ENCODE peak calls at places on chromosome 9, in seven cellular contexts. Z, Y, N, G, H, Q and E are unnamed samples. For H3K9me2, H3K4me1 and H3K27me3, the result is how much of the 10 kb centered on the place peaks cover.

GRCh38 chr9:16884373-16884772 is 13.9 kb upstream of the BNC2 start:
- DNase-seq in Z (no peak), Y (no peak), N (no peak), G (no peak), H (no peak), Q (no peak), E (no peak)

GRCh38 chr9:124228516-124228915 is 29.2 kb upstream of the NEK6 start:
- DNase-seq in Z (no peak), Y (no peak), N (no peak), G (no peak), H (no peak), Q (no peak), E (no peak)

GRCh38 chr9:124218438-124219289 is 39.1 kb upstream of the NEK6 start:
- DNase-seq in Z (peak), Y (no peak), N (peak), G (peak), H (peak), Q (peak), E (peak)

GRCh38 chr9:81690251-81690851 is 1.0 kb upstream of the TLE1 start:
- DNase-seq in Z (no peak), Y (no peak), N (peak), G (peak), H (peak), Q (no peak), E (peak)

GRCh38 chr9:84969084-84969483 is 299.6 kb downstream of the NTRK2 start:
- DNase-seq in Z (no peak), Y (no peak), N (peak), G (no peak), H (no peak), Q (no peak), E (no peak)

GRCh38 chr9:80699551-80699998 is 989.8 kb downstream of the TLE1 start:
- DNase-seq in Z (no peak), Y (no peak), N (peak), G (no peak), H (no peak), Q (no peak), E (peak)

GRCh38 chr9:4967521-4967920 is 17.6 kb upstream of the JAK2 start:
- DNase-seq in Z (no peak), Y (no peak), N (no peak), G (peak), H (no peak), Q (no peak), E (no peak)

GRCh38 chr9:16870606-16871357 is at the start of gene BNC2:
- DNase-seq in Z (no peak), Y (peak), N (peak), G (peak), H (peak), Q (no peak), E (peak)

GRCh38 chr9:98867434-98868168 is 60.1 kb downstream of the GALNT12 start:
- DNase-seq in Z (no peak), Y (no peak), N (peak), G (peak), H (no peak), Q (peak), E (peak)

GRCh38 chr9:114001794-114002261 is 76.3 kb downstream of the AMBP start:
- DNase-seq in Z (no peak), Y (no peak), N (no peak), G (no peak), H (no peak), Q (no peak), E (no peak)

GRCh38 chr9:71743217-71743705 is 25.1 kb downstream of the CEMIP2 start:
- DNase-seq in Z (no peak), Y (no peak), N (no peak), G (no peak), H (no peak), Q (no peak), E (no peak)

GRCh38 chr9:115000217-115000639 is 69.8 kb upstream of the TNFSF8 start:
- DNase-seq in Z (no peak), Y (no peak), N (no peak), G (peak), H (no peak), Q (no peak), E (no peak)

GRCh38 chr9:89635816-89636215 is 31.0 kb downstream of the GADD45G start:
- DNase-seq in Z (no peak), Y (no peak), N (peak), G (no peak), H (no peak), Q (no peak), E (no peak)

GRCh38 chr9:137298401-137298982 is 3.6 kb downstream of the NRARP start:
- DNase-seq in Z (no peak), Y (no peak), N (no peak), G (peak), H (no peak), Q (no peak), E (no peak)

GRCh38 chr9:38018230-38018963 is 50.6 kb downstream of the SHB start:
- DNase-seq in Z (no peak), Y (peak), N (no peak), G (peak), H (no peak), Q (no peak), E (no peak)

GRCh38 chr9:98271479-98271878 is 16.0 kb upstream of the TBC1D2 start:
- DNase-seq in Z (no peak), Y (no peak), N (no peak), G (peak), H (no peak), Q (no peak), E (no peak)

GRCh38 chr9:31394040-31394473 is 990.4 kb upstream of the ACO1 start:
- DNase-seq in Z (no peak), Y (no peak), N (no peak), G (no peak), H (peak), Q (no peak), E (peak)

GRCh38 chr9:134294228-134295071 is 31.8 kb upstream of the RXRA start:
- DNase-seq in Z (no peak), Y (peak), N (no peak), G (peak), H (no peak), Q (no peak), E (no peak)

GRCh38 chr9:124596172-124596839 is 89.1 kb upstream of the NR5A1 start:
- DNase-seq in Z (no peak), Y (no peak), N (no peak), G (no peak), H (no peak), Q (no peak), E (no peak)

GRCh38 chr9:137465000-137465769 is 6.1 kb upstream of the NSMF start:
- DNase-seq in Z (no peak), Y (no peak), N (no peak), G (no peak), H (no peak), Q (no peak), E (no peak)

GRCh38 chr9:93132287-93132927 is 1.6 kb downstream of the NINJ1 start:
- DNase-seq in Z (no peak), Y (no peak), N (peak), G (peak), H (no peak), Q (no peak), E (no peak)

GRCh38 chr9:16627967-16628366 is 242.5 kb downstream of the BNC2 start:
- DNase-seq in Z (no peak), Y (peak), N (no peak), G (peak), H (no peak), Q (no peak), E (peak)

GRCh38 chr9:80995759-80996158 is 693.6 kb downstream of the TLE1 start:
- DNase-seq in Z (no peak), Y (no peak), N (peak), G (peak), H (no peak), Q (no peak), E (peak)

GRCh38 chr9:128254855-128255759 is 20.7 kb downstream of the GOLGA2 start:
- DNase-seq in Z (peak), Y (peak), N (peak), G (peak), H (peak), Q (peak), E (peak)

GRCh38 chr9:99054581-99054980 is 50.3 kb upstream of the TGFBR1 start:
- DNase-seq in Z (no peak), Y (no peak), N (peak), G (peak), H (no peak), Q (no peak), E (no peak)

GRCh38 chr9:79300153-79300552 is 271.6 kb upstream of the TLE4 start:
- DNase-seq in Z (no peak), Y (peak), N (no peak), G (no peak), H (no peak), Q (no peak), E (no peak)

GRCh38 chr9:91782711-91783214 is 167.3 kb downstream of the ROR2 start:
- DNase-seq in Z (no peak), Y (no peak), N (no peak), G (no peak), H (no peak), Q (no peak), E (no peak)

GRCh38 chr9:23172979-23173637 is 652.9 kb downstream of the ELAVL2 start:
- DNase-seq in Z (no peak), Y (no peak), N (no peak), G (no peak), H (no peak), Q (no peak), E (no peak)

GRCh38 chr9:71285191-71285656 is 163.8 kb upstream of the TRPM3 start:
- DNase-seq in Z (peak), Y (peak), N (peak), G (peak), H (peak), Q (peak), E (peak)

GRCh38 chr9:8728910-8729309 is 929.3 kb upstream of the DMAC1 start:
- DNase-seq in Z (no peak), Y (no peak), N (no peak), G (no peak), H (no peak), Q (no peak), E (no peak)

GRCh38 chr9:119020284-119020683 is 349.0 kb downstream of the BRINP1 start:
- DNase-seq in Z (no peak), Y (no peak), N (no peak), G (no peak), H (no peak), Q (no peak), E (no peak)

GRCh38 chr9:97830884-97831829 is 21.9 kb upstream of the FOXE1 start:
- DNase-seq in Z (no peak), Y (no peak), N (no peak), G (no peak), H (no peak), Q (peak), E (peak)

GRCh38 chr9:114408646-114409045 is 20.9 kb upstream of the AKNA start:
- DNase-seq in Z (no peak), Y (no peak), N (no peak), G (no peak), H (no peak), Q (no peak), E (no peak)

GRCh38 chr9:133775951-133776905 is 38.1 kb upstream of the SARDH start:
- DNase-seq in Z (no peak), Y (no peak), N (no peak), G (no peak), H (no peak), Q (no peak), E (no peak)

DNA sequence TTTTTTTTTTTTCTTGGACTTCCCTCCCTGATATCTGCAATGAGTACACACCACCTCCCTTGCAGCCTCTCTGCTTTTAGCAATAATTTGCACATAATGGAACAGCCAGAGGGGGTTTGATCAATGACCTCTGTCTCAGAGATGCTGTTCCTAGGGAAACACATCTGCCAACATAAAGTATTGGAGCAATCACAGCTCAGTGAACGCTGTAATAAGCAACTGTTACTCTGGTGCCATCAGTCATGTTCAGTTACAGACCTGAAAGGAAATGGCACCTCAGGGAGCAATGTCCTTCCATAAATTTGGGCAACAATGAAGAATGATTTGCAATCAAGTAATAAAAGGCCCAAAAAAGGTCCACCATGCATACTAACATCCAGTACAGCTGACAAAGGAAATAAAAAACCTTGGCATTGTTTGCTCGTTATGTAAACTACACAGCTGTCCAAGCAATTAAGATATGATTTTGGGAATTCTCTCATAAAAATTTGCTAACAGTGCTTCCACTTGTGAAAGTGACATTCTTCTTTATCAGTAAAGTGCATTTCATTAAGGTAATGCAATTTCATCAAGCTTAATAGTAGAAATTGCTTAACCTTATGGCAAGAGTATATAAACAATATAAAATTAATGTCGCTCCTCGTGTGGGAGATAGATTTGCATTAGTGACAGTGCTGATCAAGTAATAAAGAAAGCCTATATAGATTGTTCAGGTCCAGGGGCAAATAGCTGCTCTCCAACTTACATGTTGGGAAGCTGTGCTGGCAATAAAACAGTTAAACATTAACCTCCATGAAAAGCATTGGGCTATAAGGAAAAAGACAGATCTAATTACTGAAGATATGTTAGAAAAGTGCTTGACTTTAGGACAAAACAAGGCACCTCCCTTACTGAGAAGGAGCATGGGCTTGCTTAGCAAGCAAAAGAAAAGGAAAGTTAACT is 167.7 kb downstream of the RASEF start:
- DNase-seq in Z (no peak), Y (peak), N (no peak), G (no peak), H (no peak), Q (no peak), E (peak)
- H3K9me2 ChIP-seq in Z (under half), Y (under half), N (under half), G (under half), H (under half), Q (under half), E (under half)

GRCh38 chr9:136242908-136243525 is 2.6 kb downstream of the QSOX2 start:
- DNase-seq in Z (no peak), Y (no peak), N (peak), G (no peak), H (no peak), Q (peak), E (no peak)

GRCh38 chr9:136243631-136244030 is 2.0 kb downstream of the QSOX2 start:
- DNase-seq in Z (no peak), Y (no peak), N (no peak), G (no peak), H (peak), Q (no peak), E (no peak)

GRCh38 chr9:136241540-136241939 is 4.1 kb downstream of the QSOX2 start:
- DNase-seq in Z (no peak), Y (no peak), N (no peak), G (no peak), H (no peak), Q (no peak), E (no peak)

GRCh38 chr9:136240941-136241340 is 4.7 kb downstream of the QSOX2 start:
- DNase-seq in Z (no peak), Y (no peak), N (no peak), G (no peak), H (no peak), Q (no peak), E (no peak)

GRCh38 chr9:136242248-136242647 is 3.4 kb downstream of the QSOX2 start:
- DNase-seq in Z (no peak), Y (no peak), N (no peak), G (no peak), H (no peak), Q (no peak), E (no peak)
- H3K4me1 ChIP-seq in Z (under half), Y (under half), N (under half), G (under half), H (under half), Q (half or more), E (under half)

DNA sequence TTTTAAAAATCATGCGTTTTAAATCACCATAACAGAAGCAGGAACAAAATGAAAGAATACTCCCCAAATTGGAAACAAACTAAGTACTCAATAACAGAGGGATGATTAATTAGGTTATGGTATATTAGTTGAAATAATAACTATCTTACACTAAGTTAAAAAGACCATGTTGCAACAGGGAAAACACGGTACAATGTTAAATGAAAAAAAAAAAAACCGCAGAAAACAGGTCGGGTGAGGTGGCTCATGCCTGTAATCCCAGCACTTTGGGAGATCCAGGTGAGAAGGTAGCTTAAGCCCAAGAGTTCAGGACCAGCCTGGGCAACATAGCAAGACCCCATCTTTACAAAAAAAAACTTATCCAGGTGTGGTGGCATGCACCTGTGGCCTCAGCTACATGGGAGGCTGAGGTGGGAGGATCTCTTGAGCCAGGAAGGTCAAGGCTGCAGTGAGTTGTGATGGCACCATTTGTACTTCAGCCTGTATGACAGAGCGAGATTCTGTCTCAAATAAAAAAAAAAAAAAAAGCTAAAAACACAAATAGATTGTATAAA is 2.4 kb upstream of the PTPN3 start:
- DNase-seq in Z (no peak), Y (no peak), N (no peak), G (no peak), H (no peak), Q (no peak), E (no peak)
- H3K27me3 ChIP-seq in Z (under half), Y (under half), N (under half), G (half or more), H (under half), Q (under half), E (half or more)

GRCh38 chr9:82890401-82890800 is 172.5 kb downstream of the RASEF start:
- DNase-seq in Z (no peak), Y (no peak), N (no peak), G (no peak), H (no peak), Q (no peak), E (no peak)

GRCh38 chr9:82891321-82891720 is 171.6 kb downstream of the RASEF start:
- DNase-seq in Z (no peak), Y (no peak), N (no peak), G (no peak), H (no peak), Q (no peak), E (no peak)

GRCh38 chr9:82890865-82891264 is 172.1 kb downstream of the RASEF start:
- DNase-seq in Z (no peak), Y (no peak), N (no peak), G (no peak), H (no peak), Q (no peak), E (no peak)

GRCh38 chr9:82893549-82893948 is 169.4 kb downstream of the RASEF start:
- DNase-seq in Z (no peak), Y (no peak), N (no peak), G (no peak), H (no peak), Q (no peak), E (no peak)
- H3K9me2 ChIP-seq in Z (under half), Y (under half), N (under half), G (under half), H (under half), Q (under half), E (under half)

DNA sequence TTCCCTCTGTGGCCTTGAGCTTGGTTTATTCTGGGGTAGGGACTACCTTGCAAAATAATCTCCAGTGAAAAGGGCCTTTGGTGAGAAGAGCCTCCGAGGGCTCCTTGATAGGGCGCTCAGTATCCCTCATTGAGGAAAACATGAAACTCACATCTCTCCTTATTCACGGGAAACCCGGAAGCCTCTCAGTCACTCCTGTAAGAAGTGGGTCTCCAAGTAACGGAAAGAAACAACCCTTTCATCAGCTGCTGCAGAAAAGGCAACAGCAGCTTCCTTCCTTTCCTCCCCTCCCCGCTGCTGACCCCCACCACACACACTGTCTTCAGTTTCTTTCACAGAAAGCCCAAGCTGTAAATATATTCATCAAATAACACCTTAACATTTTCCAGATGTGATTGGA is 81.5 kb downstream of the C9orf152 start:
- DNase-seq in Z (no peak), Y (no peak), N (no peak), G (no peak), H (no peak), Q (no peak), E (no peak)
- H3K4me1 ChIP-seq in Z (under half), Y (under half), N (under half), G (under half), H (under half), Q (half or more), E (half or more)

GRCh38 chr9:18544456-18544855 is 70.5 kb downstream of the ADAMTSL1 start:
- DNase-seq in Z (no peak), Y (no peak), N (peak), G (peak), H (no peak), Q (peak), E (no peak)
- H3K27me3 ChIP-seq in Z (under half), Y (under half), N (under half), G (under half), H (under half), Q (under half), E (under half)

DNA sequence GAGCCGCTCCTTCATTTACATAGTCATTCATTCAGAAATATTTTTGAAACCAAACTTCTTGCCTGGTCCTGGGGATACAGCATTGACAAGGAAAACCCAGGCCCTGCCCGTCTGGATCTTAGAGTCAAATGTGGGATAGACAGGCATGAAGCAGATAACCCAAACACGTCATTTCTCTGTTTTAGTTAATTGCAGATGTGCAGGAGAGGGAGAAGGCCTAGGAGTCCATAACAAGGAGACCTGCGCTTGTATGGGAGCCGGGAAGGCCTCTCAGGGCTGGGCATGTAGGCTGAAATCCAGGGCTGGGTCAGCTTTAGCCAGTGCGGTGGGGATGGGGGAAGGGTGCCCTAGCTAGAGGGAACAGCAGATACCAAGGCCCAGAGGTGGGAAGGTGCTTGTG is 43.4 kb downstream of the PRRX2 start:
- DNase-seq in Z (no peak), Y (no peak), N (no peak), G (peak), H (no peak), Q (no peak), E (no peak)
- H3K9me2 ChIP-seq in Z (under half), Y (under half), N (under half), G (under half), H (under half), Q (under half), E (under half)

GRCh38 chr9:105291938-105292337 is 47.5 kb downstream of the SLC44A1 start:
- DNase-seq in Z (no peak), Y (no peak), N (no peak), G (no peak), H (no peak), Q (no peak), E (no peak)
- H3K4me1 ChIP-seq in Z (under half), Y (under half), N (under half), G (under half), H (under half), Q (under half), E (under half)